ENCODE peak calls at places on chromosomes 4 and X, in nine cellular contexts. One of them, this sample, is unnamed. For H3K27me3, the result is how much of the 10 kb centered on the place peaks cover.

GRCh38 chrX:148624951-148625350 is 124.5 kb downstream of the AFF2 start:
- DNase-seq in transverse colon: no peak
- DNase-seq in adrenal gland: no peak
- DNase-seq in ovary: no peak
- DNase-seq in sigmoid colon: no peak
- DNase-seq in tibial nerve: no peak
- DNase-seq in spleen: no peak
- DNase-seq in breast epithelium: no peak
- DNase-seq in stomach: no peak
- DNase-seq in this sample: no peak

GRCh38 chrX:57906790-57907189 is 3.5 kb downstream of the ZXDA start:
- DNase-seq in transverse colon: no peak
- DNase-seq in adrenal gland: no peak
- DNase-seq in ovary: no peak
- DNase-seq in sigmoid colon: no peak
- DNase-seq in tibial nerve: no peak
- DNase-seq in spleen: no peak
- DNase-seq in breast epithelium: no peak
- DNase-seq in stomach: no peak
- DNase-seq in this sample: no peak

GRCh38 chr4:19776021-19776459 is 475.7 kb upstream of the SLIT2 start:
- DNase-seq in transverse colon: no peak
- DNase-seq in adrenal gland: peak
- DNase-seq in ovary: no peak
- DNase-seq in sigmoid colon: no peak
- DNase-seq in tibial nerve: no peak
- DNase-seq in spleen: no peak
- DNase-seq in breast epithelium: no peak
- DNase-seq in stomach: no peak
- DNase-seq in this sample: no peak

GRCh38 chr4:146033149-146033548 is 94.5 kb upstream of the ZNF827 start:
- DNase-seq in transverse colon: peak
- DNase-seq in adrenal gland: peak
- DNase-seq in ovary: no peak
- DNase-seq in sigmoid colon: no peak
- DNase-seq in tibial nerve: no peak
- DNase-seq in spleen: no peak
- DNase-seq in breast epithelium: no peak
- DNase-seq in stomach: peak
- DNase-seq in this sample: peak

GRCh38 chr4:153806073-153806472 is 17.2 kb upstream of the SFRP2 start:
- DNase-seq in transverse colon: no peak
- DNase-seq in adrenal gland: no peak
- DNase-seq in ovary: no peak
- DNase-seq in sigmoid colon: no peak
- DNase-seq in tibial nerve: no peak
- DNase-seq in spleen: no peak
- DNase-seq in breast epithelium: no peak
- DNase-seq in stomach: no peak
- DNase-seq in this sample: no peak

GRCh38 chr4:6404611-6405416 is 67.6 kb downstream of the PPP2R2C start:
- DNase-seq in transverse colon: no peak
- DNase-seq in adrenal gland: no peak
- DNase-seq in ovary: no peak
- DNase-seq in sigmoid colon: no peak
- DNase-seq in tibial nerve: no peak
- DNase-seq in spleen: no peak
- DNase-seq in breast epithelium: no peak
- DNase-seq in stomach: no peak
- DNase-seq in this sample: no peak

GRCh38 chr4:182789588-182789987 is 127.6 kb downstream of the DCTD start:
- DNase-seq in transverse colon: no peak
- DNase-seq in adrenal gland: no peak
- DNase-seq in ovary: no peak
- DNase-seq in sigmoid colon: no peak
- DNase-seq in tibial nerve: no peak
- DNase-seq in spleen: no peak
- DNase-seq in breast epithelium: no peak
- DNase-seq in stomach: no peak
- DNase-seq in this sample: no peak

GRCh38 chr4:132839070-132839469 is 310.0 kb upstream of the PCDH10 start:
- DNase-seq in transverse colon: no peak
- DNase-seq in adrenal gland: no peak
- DNase-seq in ovary: no peak
- DNase-seq in sigmoid colon: no peak
- DNase-seq in tibial nerve: no peak
- DNase-seq in spleen: no peak
- DNase-seq in breast epithelium: no peak
- DNase-seq in stomach: no peak
- DNase-seq in this sample: no peak

GRCh38 chrX:1416327-1416784 is 24.4 kb upstream of the SLC25A6 start:
- DNase-seq in transverse colon: no peak
- DNase-seq in adrenal gland: no peak
- DNase-seq in ovary: no peak
- DNase-seq in sigmoid colon: peak
- DNase-seq in tibial nerve: no peak
- DNase-seq in spleen: peak
- DNase-seq in breast epithelium: no peak
- DNase-seq in stomach: no peak
- DNase-seq in this sample: no peak

GRCh38 chrX:1418901-1419544 is 27.1 kb upstream of the SLC25A6 start:
- DNase-seq in transverse colon: no peak
- DNase-seq in adrenal gland: peak
- DNase-seq in ovary: no peak
- DNase-seq in sigmoid colon: peak
- DNase-seq in tibial nerve: no peak
- DNase-seq in spleen: peak
- DNase-seq in breast epithelium: no peak
- DNase-seq in stomach: no peak
- DNase-seq in this sample: no peak

GRCh38 chrX:1419545-1420355 is 27.8 kb upstream of the SLC25A6 start:
- DNase-seq in transverse colon: no peak
- DNase-seq in adrenal gland: no peak
- DNase-seq in ovary: no peak
- DNase-seq in sigmoid colon: peak
- DNase-seq in tibial nerve: no peak
- DNase-seq in spleen: peak
- DNase-seq in breast epithelium: no peak
- DNase-seq in stomach: no peak
- DNase-seq in this sample: no peak

GRCh38 chrX:1417921-1418875 is 26.3 kb upstream of the SLC25A6 start:
- DNase-seq in transverse colon: no peak
- DNase-seq in adrenal gland: no peak
- DNase-seq in ovary: no peak
- DNase-seq in sigmoid colon: peak
- DNase-seq in tibial nerve: no peak
- DNase-seq in spleen: peak
- DNase-seq in breast epithelium: no peak
- DNase-seq in stomach: no peak
- DNase-seq in this sample: no peak

DNA sequence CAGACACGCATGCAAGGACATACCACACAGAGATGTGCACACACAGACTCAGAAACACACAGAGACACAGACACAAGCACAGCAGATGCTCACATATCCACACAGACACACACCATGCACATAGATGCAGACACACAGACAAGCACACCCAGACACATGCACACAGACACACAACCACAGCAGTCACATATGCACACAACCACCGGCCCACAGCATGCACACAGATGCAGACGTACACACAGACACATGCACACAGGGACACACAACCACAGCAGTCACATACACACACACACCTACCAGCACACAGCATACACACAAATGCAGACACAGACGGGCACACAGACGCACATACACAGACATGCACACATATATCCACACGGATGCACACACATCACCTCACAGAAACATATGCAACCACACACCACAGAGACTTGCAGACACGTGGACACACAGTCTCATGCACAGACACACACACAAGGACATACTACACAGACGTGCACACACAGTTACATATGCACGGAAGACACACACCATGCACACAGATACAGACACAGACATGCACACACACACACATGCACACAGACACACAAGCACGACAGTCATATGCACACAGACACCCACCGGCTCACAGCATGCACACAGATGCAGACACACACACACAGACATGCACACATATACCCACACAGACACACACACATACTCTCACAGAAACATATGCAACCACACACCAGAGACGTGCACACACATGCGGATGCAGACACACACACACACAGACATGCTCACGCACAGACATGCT is 25.2 kb upstream of the SLC25A6 start:
- DNase-seq in transverse colon: no peak
- DNase-seq in adrenal gland: no peak
- DNase-seq in ovary: no peak
- DNase-seq in sigmoid colon: peak
- DNase-seq in tibial nerve: no peak
- DNase-seq in spleen: peak
- DNase-seq in breast epithelium: no peak
- DNase-seq in stomach: no peak
- DNase-seq in this sample: no peak
- TF ChIP-seq POLR2A in transverse colon: no peak
- TF ChIP-seq POLR2A in adrenal gland: no peak
- TF ChIP-seq POLR2A in ovary: no peak
- TF ChIP-seq POLR2A in sigmoid colon: no peak
- TF ChIP-seq POLR2A in tibial nerve: no peak
- TF ChIP-seq POLR2A in spleen: no peak
- TF ChIP-seq POLR2A in breast epithelium: no peak
- TF ChIP-seq POLR2A in stomach: no peak
- TF ChIP-seq POLR2A in this sample: no peak

DNA sequence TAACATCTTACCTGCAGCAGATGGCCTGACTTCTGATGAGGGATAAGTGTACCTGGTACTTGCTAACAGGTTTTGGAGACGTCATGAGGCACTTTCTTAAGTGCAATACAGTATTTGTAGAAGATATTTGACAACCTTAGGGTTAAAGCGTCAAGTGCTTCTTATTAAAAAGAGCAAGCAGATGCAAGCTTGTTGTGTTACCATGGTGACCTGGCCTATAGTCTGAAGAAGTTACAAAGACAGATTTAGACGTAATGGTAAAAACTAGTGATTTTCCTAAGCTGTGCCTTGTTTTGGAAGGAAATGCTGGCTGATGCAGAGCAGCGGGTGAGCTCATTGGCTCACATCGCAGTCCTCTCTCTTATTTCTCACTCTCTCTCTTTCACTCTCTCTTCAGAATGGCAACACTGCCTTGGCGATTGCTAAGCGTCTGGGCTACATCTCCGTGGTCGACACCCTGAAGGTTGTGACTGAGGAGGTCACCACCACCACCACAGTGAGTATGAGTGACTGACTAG is 243.6 kb downstream of the ANK2 start:
- DNase-seq in transverse colon: no peak
- DNase-seq in adrenal gland: no peak
- DNase-seq in ovary: peak
- DNase-seq in sigmoid colon: peak
- DNase-seq in tibial nerve: no peak
- DNase-seq in spleen: no peak
- DNase-seq in breast epithelium: no peak
- DNase-seq in stomach: no peak
- DNase-seq in this sample: no peak
- H3K27me3 ChIP-seq in transverse colon: under half
- H3K27me3 ChIP-seq in adrenal gland: under half
- H3K27me3 ChIP-seq in ovary: under half
- H3K27me3 ChIP-seq in sigmoid colon: under half
- H3K27me3 ChIP-seq in tibial nerve: under half
- H3K27me3 ChIP-seq in spleen: under half
- H3K27me3 ChIP-seq in breast epithelium: under half
- H3K27me3 ChIP-seq in stomach: under half
- H3K27me3 ChIP-seq in this sample: under half

GRCh38 chrX:3815896-3816664 is 102.6 kb upstream of the PRKX start:
- DNase-seq in transverse colon: peak
- DNase-seq in adrenal gland: peak
- DNase-seq in ovary: peak
- DNase-seq in sigmoid colon: peak
- DNase-seq in tibial nerve: no peak
- DNase-seq in spleen: peak
- DNase-seq in breast epithelium: peak
- DNase-seq in stomach: peak
- DNase-seq in this sample: peak
- TF ChIP-seq POLR2A in transverse colon: peak
- TF ChIP-seq POLR2A in adrenal gland: no peak
- TF ChIP-seq POLR2A in ovary: no peak
- TF ChIP-seq POLR2A in sigmoid colon: no peak
- TF ChIP-seq POLR2A in tibial nerve: no peak
- TF ChIP-seq POLR2A in spleen: no peak
- TF ChIP-seq POLR2A in breast epithelium: no peak
- TF ChIP-seq POLR2A in stomach: no peak
- TF ChIP-seq POLR2A in this sample: no peak

GRCh38 chrX:11386812-11387211 is 93.6 kb downstream of the AMELX start:
- DNase-seq in transverse colon: no peak
- DNase-seq in adrenal gland: no peak
- DNase-seq in ovary: no peak
- DNase-seq in sigmoid colon: no peak
- DNase-seq in tibial nerve: no peak
- DNase-seq in spleen: no peak
- DNase-seq in breast epithelium: no peak
- DNase-seq in stomach: no peak
- DNase-seq in this sample: peak

GRCh38 chrX:11381464-11381863 is 88.3 kb downstream of the AMELX start:
- DNase-seq in transverse colon: peak
- DNase-seq in adrenal gland: peak
- DNase-seq in ovary: peak
- DNase-seq in sigmoid colon: peak
- DNase-seq in tibial nerve: no peak
- DNase-seq in spleen: no peak
- DNase-seq in breast epithelium: no peak
- DNase-seq in stomach: no peak
- DNase-seq in this sample: peak

GRCh38 chrX:11380187-11380586 is 87.0 kb downstream of the AMELX start:
- DNase-seq in transverse colon: no peak
- DNase-seq in adrenal gland: no peak
- DNase-seq in ovary: no peak
- DNase-seq in sigmoid colon: no peak
- DNase-seq in tibial nerve: no peak
- DNase-seq in spleen: no peak
- DNase-seq in breast epithelium: no peak
- DNase-seq in stomach: no peak
- DNase-seq in this sample: no peak

GRCh38 chrX:11382935-11383334 is 89.7 kb downstream of the AMELX start:
- DNase-seq in transverse colon: no peak
- DNase-seq in adrenal gland: no peak
- DNase-seq in ovary: no peak
- DNase-seq in sigmoid colon: no peak
- DNase-seq in tibial nerve: no peak
- DNase-seq in spleen: no peak
- DNase-seq in breast epithelium: no peak
- DNase-seq in stomach: no peak
- DNase-seq in this sample: no peak

DNA sequence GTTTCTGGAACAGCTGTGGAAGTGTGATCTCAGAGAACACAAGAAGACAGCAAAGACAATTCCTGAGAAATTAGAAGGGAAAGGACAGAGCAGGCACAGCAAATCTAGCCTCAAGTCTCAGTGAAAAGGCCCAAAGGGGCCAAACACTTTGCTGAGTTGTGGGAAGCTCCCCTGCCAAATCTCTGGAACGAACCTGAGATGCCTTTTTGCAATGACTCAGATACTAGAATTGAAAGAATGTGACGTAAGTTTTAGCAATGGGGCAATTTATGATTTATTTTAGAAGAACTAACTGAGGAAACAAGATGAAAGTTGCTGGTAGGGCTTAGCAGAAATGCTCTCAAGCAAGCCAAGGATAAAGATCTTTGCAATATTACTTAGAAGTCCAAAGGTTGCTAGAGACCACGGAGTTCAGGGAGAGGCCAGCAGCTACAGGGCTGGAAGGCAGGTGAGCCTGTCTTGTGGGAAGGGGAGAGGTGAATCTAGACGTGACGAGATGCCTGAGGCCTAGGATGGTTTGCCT is 92.8 kb downstream of the AMELX start:
- DNase-seq in transverse colon: peak
- DNase-seq in adrenal gland: no peak
- DNase-seq in ovary: peak
- DNase-seq in sigmoid colon: no peak
- DNase-seq in tibial nerve: no peak
- DNase-seq in spleen: no peak
- DNase-seq in breast epithelium: no peak
- DNase-seq in stomach: no peak
- DNase-seq in this sample: no peak
- H3K27me3 ChIP-seq in transverse colon: under half
- H3K27me3 ChIP-seq in adrenal gland: under half
- H3K27me3 ChIP-seq in ovary: under half
- H3K27me3 ChIP-seq in sigmoid colon: under half
- H3K27me3 ChIP-seq in tibial nerve: under half
- H3K27me3 ChIP-seq in spleen: under half
- H3K27me3 ChIP-seq in breast epithelium: under half
- H3K27me3 ChIP-seq in stomach: under half
- H3K27me3 ChIP-seq in this sample: under half

This sample was measured in testis.